ENCODE peak calls at places on chromosomes 3 and 15, in nine cellular contexts. M, X, K, J, Y, Z, S, D and I are unnamed samples.

GRCh38 chr15:82952156-82953081 is at the start of gene HOMER2:
- DNase-seq in M (no peak), X (peak), K (peak), J (peak), Y (no peak), Z (no peak), S (no peak), D (no peak), I (no peak)

GRCh38 chr15:27977656-27978055 is 121.5 kb downstream of the OCA2 start:
- DNase-seq in M (no peak), X (no peak), K (no peak), J (no peak), Y (no peak), Z (no peak), S (no peak), D (no peak), I (no peak)

GRCh38 chr3:196322-197153 is at the start of gene CHL1:
- DNase-seq in M (no peak), X (no peak), K (no peak), J (no peak), Y (no peak), Z (no peak), S (no peak), D (no peak), I (no peak)

GRCh38 chr3:138187296-138188012 is at the start of gene ARMC8:
- DNase-seq in M (peak), X (no peak), K (peak), J (peak), Y (no peak), Z (peak), S (peak), D (peak), I (peak)

GRCh38 chr3:126487151-126487771 is 11.6 kb upstream of the ZXDC start:
- DNase-seq in M (no peak), X (peak), K (peak), J (peak), Y (no peak), Z (no peak), S (no peak), D (no peak), I (no peak)

GRCh38 chr15:45439521-45439931 is 61.2 kb upstream of the GATM start:
- DNase-seq in M (peak), X (no peak), K (no peak), J (no peak), Y (no peak), Z (peak), S (no peak), D (no peak), I (no peak)

GRCh38 chr15:71575474-71576045 is 234.8 kb upstream of the NR2E3 start:
- DNase-seq in M (no peak), X (no peak), K (no peak), J (peak), Y (no peak), Z (no peak), S (no peak), D (no peak), I (no peak)

GRCh38 chr15:77034620-77035467 is 36.1 kb downstream of the TSPAN3 start:
- DNase-seq in M (peak), X (no peak), K (peak), J (peak), Y (peak), Z (peak), S (no peak), D (no peak), I (peak)

GRCh38 chr15:88568589-88568988 is 22.1 kb upstream of the DET1 start:
- DNase-seq in M (no peak), X (no peak), K (no peak), J (no peak), Y (no peak), Z (no peak), S (no peak), D (no peak), I (no peak)

GRCh38 chr15:63090502-63091286 is 31.0 kb upstream of the LACTB start:
- DNase-seq in M (no peak), X (no peak), K (no peak), J (no peak), Y (no peak), Z (no peak), S (no peak), D (no peak), I (no peak)

GRCh38 chr3:94360982-94361381 is 298.1 kb downstream of the NSUN3 start:
- DNase-seq in M (peak), X (no peak), K (no peak), J (peak), Y (no peak), Z (no peak), S (no peak), D (no peak), I (no peak)

GRCh38 chr3:107981471-107982111 is 109.2 kb downstream of the CD47 start:
- DNase-seq in M (peak), X (no peak), K (peak), J (peak), Y (no peak), Z (no peak), S (no peak), D (no peak), I (no peak)

GRCh38 chr3:105619651-105620050 is 249.2 kb downstream of the CBLB start:
- DNase-seq in M (no peak), X (no peak), K (no peak), J (no peak), Y (no peak), Z (no peak), S (no peak), D (no peak), I (no peak)

GRCh38 chr15:80999623-81000036 is 1.1 kb upstream of the TLNRD1 start:
- DNase-seq in M (peak), X (peak), K (no peak), J (no peak), Y (no peak), Z (no peak), S (no peak), D (peak), I (no peak)

GRCh38 chr3:122230174-122230573 is 46.7 kb downstream of the CASR start:
- DNase-seq in M (no peak), X (no peak), K (no peak), J (no peak), Y (no peak), Z (no peak), S (no peak), D (no peak), I (no peak)

GRCh38 chr3:16448691-16449090 is 64.8 kb downstream of the RFTN1 start:
- DNase-seq in M (peak), X (no peak), K (no peak), J (peak), Y (no peak), Z (peak), S (no peak), D (no peak), I (peak)

GRCh38 chr15:93152951-93153350 is 63.9 kb upstream of the RGMA start:
- DNase-seq in M (peak), X (no peak), K (no peak), J (no peak), Y (peak), Z (no peak), S (no peak), D (no peak), I (peak)

GRCh38 chr3:89107461-89108035 is at the start of gene EPHA3:
- DNase-seq in M (peak), X (peak), K (peak), J (peak), Y (peak), Z (peak), S (no peak), D (peak), I (peak)

GRCh38 chr3:126018995-126019394 is 50.0 kb downstream of the ROPN1B start:
- DNase-seq in M (no peak), X (no peak), K (no peak), J (no peak), Y (no peak), Z (no peak), S (no peak), D (no peak), I (no peak)

GRCh38 chr15:57017024-57017423 is 98.6 kb downstream of the TCF12 start:
- DNase-seq in M (no peak), X (peak), K (no peak), J (peak), Y (no peak), Z (no peak), S (no peak), D (no peak), I (no peak)

GRCh38 chr15:80242802-80243201 is 9.2 kb downstream of the CTXND1 start:
- DNase-seq in M (no peak), X (no peak), K (no peak), J (peak), Y (no peak), Z (no peak), S (no peak), D (no peak), I (no peak)

GRCh38 chr3:177693596-177693995 is 496.3 kb upstream of the TBL1XR1 start:
- DNase-seq in M (no peak), X (no peak), K (no peak), J (no peak), Y (no peak), Z (no peak), S (no peak), D (no peak), I (no peak)

GRCh38 chr3:10697918-10698317 is 118.1 kb upstream of the SLC6A11 start:
- DNase-seq in M (no peak), X (no peak), K (no peak), J (no peak), Y (no peak), Z (no peak), S (no peak), D (no peak), I (no peak)

GRCh38 chr15:66859688-66860253 is 157.7 kb downstream of the SMAD6 start:
- DNase-seq in M (peak), X (no peak), K (no peak), J (no peak), Y (no peak), Z (peak), S (no peak), D (no peak), I (peak)

GRCh38 chr15:64205202-64205601 is 42.4 kb upstream of the PPIB start:
- DNase-seq in M (no peak), X (no peak), K (no peak), J (no peak), Y (no peak), Z (no peak), S (no peak), D (no peak), I (no peak)

GRCh38 chr15:58146734-58147133 is 8.6 kb downstream of the AQP9 start:
- DNase-seq in M (no peak), X (no peak), K (no peak), J (peak), Y (no peak), Z (no peak), S (no peak), D (no peak), I (no peak)

GRCh38 chr3:4914464-4914863 is 64.8 kb upstream of the BHLHE40 start:
- DNase-seq in M (no peak), X (no peak), K (no peak), J (no peak), Y (no peak), Z (no peak), S (no peak), D (no peak), I (no peak)